ENCODE peak calls at places on chromosomes 6 and 20, in four cellular contexts. D is MM.1S, Y is PC-9, X is GM23338. M is an unnamed sample. For H3F3A, the result is how much of the 10 kb centered on the place peaks cover.

GRCh38 chr6:140050232-140050995 is 676.0 kb upstream of the CITED2 start:
- DNase-seq in Y (no peak), X (peak), D (no peak), M (peak)

GRCh38 chr6:156943167-156943566 is 166.0 kb downstream of the ARID1B start:
- DNase-seq in Y (no peak), X (no peak), D (no peak), M (no peak)

GRCh38 chr6:2725999-2726567 is 24.6 kb downstream of the MYLK4 start:
- DNase-seq in X (no peak), Y (no peak), D (no peak), M (no peak)

GRCh38 chr6:87832025-87832825 is 130.2 kb upstream of the AKIRIN2 start:
- DNase-seq in X (peak), D (peak), Y (no peak), M (no peak)

GRCh38 chr20:46920114-46920513 is 25.5 kb downstream of the EYA2 start:
- DNase-seq in X (no peak), Y (no peak), D (no peak), M (no peak)

GRCh38 chr6:135280375-135281136 is 99.4 kb downstream of the MYB start:
- DNase-seq in Y (no peak), D (no peak), X (no peak), M (no peak)

GRCh38 chr6:113859349-113860164 is 2.4 kb downstream of the MARCKS start:
- DNase-seq in X (peak), Y (peak), D (no peak), M (peak)

GRCh38 chr6:151279891-151280290 is 40.1 kb downstream of the AKAP12 start:
- DNase-seq in D (no peak), Y (no peak), X (no peak), M (no peak)

GRCh38 chr20:17896771-17897369 is 71.7 kb downstream of the SNX5 start:
- DNase-seq in Y (no peak), X (no peak), D (peak), M (no peak)

GRCh38 chr6:165774903-165775608 is 112.0 kb upstream of the PDE10A start:
- DNase-seq in D (no peak), X (peak), Y (no peak), M (no peak)

GRCh38 chr20:49661560-49662329 is 51.9 kb downstream of the B4GALT5 start:
- DNase-seq in Y (no peak), X (no peak), D (no peak), M (no peak)

GRCh38 chr6:29557320-29557719 is 2.2 kb downstream of the UBD start:
- DNase-seq in D (no peak), X (peak), Y (no peak), M (no peak)

GRCh38 chr6:150299873-150300485 is 68.8 kb upstream of the IYD start:
- DNase-seq in Y (no peak), X (no peak), D (no peak), M (no peak)

GRCh38 chr6:130602151-130602770 is 224.9 kb upstream of the SMLR1 start:
- DNase-seq in X (no peak), Y (peak), D (no peak), M (no peak)

GRCh38 chr20:17843246-17844132 is 125.1 kb downstream of the SNX5 start:
- DNase-seq in D (no peak), Y (peak), X (no peak), M (no peak)

GRCh38 chr6:28693751-28694443 is 168.2 kb downstream of the GPX5 start:
- DNase-seq in X (peak), Y (no peak), D (no peak), M (peak)

GRCh38 chr6:93351222-93351621 is 68.1 kb downstream of the EPHA7 start:
- DNase-seq in D (no peak), Y (no peak), X (no peak), M (no peak)

GRCh38 chr6:6889601-6890000 is 218.2 kb upstream of the RREB1 start:
- DNase-seq in D (no peak), Y (no peak), X (no peak), M (no peak)

GRCh38 chr6:51161752-51162151 is 343.1 kb downstream of the TFAP2B start:
- DNase-seq in D (no peak), X (no peak), Y (no peak), M (no peak)

GRCh38 chr6:151497935-151498726 is 4.3 kb downstream of the CCDC170 start:
- DNase-seq in Y (no peak), D (peak), X (peak), M (no peak)

GRCh38 chr6:43016935-43017334 is 2.9 kb downstream of the KLHDC3 start:
- DNase-seq in X (no peak), D (no peak), Y (no peak), M (no peak)

GRCh38 chr6:9095671-9096260 is 660.4 kb upstream of the SLC35B3 start:
- DNase-seq in D (no peak), X (no peak), Y (no peak), M (peak)

GRCh38 chr6:52423448-52423847 is 3.3 kb downstream of the EFHC1 start:
- DNase-seq in X (no peak), Y (no peak), D (no peak), M (no peak)
- H3F3A ChIP-seq in X (under half), Y (under half), D (under half), M (under half)

GRCh38 chr20:36835025-36835424 is 40.9 kb upstream of the TLDC2 start:
- DNase-seq in X (no peak), D (no peak), Y (no peak), M (no peak)
- H2AFZ ChIP-seq in X (no peak), D (peak), Y (peak), M (no peak)

GRCh38 chr6:52511572-52512151 is 65.2 kb downstream of the TRAM2 start:
- DNase-seq in X (no peak), Y (peak), D (no peak), M (no peak)

GRCh38 chr6:52509281-52510212 is 67.3 kb downstream of the TRAM2 start:
- DNase-seq in Y (no peak), D (no peak), X (no peak), M (no peak)

GRCh38 chr6:52510213-52510562 is 66.7 kb downstream of the TRAM2 start:
- DNase-seq in X (no peak), D (no peak), Y (no peak), M (no peak)

GRCh38 chr6:52512199-52512598 is 64.7 kb downstream of the TRAM2 start:
- DNase-seq in X (no peak), Y (peak), D (no peak), M (no peak)

GRCh38 chr6:52511163-52511562 is 65.7 kb downstream of the TRAM2 start:
- DNase-seq in Y (no peak), X (no peak), D (no peak), M (no peak)
- H3F3A ChIP-seq in Y (under half), X (under half), D (under half), M (under half)

GRCh38 chr6:11584264-11584663 is 46.7 kb downstream of the TMEM170B start:
- DNase-seq in D (no peak), X (no peak), Y (no peak), M (no peak)
- H2AFZ ChIP-seq in D (no peak), X (no peak), Y (no peak), M (no peak)

GRCh38 chr6:89430563-89430962 is 2.4 kb upstream of the ANKRD6 start:
- DNase-seq in X (peak), D (no peak), Y (no peak), M (peak)
- H3F3A ChIP-seq in X (under half), D (under half), Y (under half), M (under half)

GRCh38 chr6:106356382-106356781 is 4.1 kb upstream of the CRYBG1 start:
- DNase-seq in Y (no peak), D (no peak), X (no peak), M (no peak)
- H2AFZ ChIP-seq in Y (no peak), D (no peak), X (no peak), M (no peak)

DNA sequence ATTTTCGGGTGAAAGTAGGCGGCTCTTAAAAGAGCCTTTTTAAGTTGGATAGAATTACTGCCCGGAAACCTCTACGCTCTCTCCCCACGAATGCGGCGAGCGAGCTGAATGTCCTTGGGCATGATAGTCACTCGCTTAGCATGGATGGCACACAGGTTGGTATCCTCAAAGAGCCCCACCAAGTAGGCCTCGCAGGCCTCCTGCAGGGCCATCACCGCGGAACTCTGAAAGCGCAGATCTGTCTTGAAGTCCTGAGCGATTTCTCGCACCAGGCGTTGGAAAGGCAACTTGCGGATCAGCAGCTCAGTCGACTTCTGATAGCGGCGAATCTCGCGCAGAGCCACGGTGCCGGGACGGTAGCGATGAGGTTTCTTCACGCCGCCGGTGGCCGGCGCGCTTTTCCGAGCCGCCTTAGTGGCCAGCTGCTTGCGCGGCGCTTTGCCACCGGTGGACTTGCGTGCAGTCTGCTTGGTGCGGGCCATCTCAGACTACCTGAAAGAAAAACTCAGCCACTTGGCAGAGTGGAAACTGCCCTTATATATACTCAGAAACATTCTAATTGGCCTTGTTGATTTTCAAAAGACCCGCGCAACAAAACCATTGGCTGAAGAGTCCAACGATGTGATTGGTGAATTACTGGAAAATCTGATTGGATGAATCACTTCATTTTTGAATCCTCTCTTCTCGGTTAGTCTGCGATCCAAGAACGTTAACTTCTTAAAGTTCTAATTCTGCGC is 93.9 kb upstream of the BTN3A2 start:
- DNase-seq in X (peak), D (peak), Y (peak), M (peak)
- H3F3A ChIP-seq in X (under half), D (half or more), Y (under half), M (half or more)

GRCh38 chr20:50870572-50871161 is 60.6 kb downstream of the ADNP start:
- DNase-seq in X (peak), D (no peak), Y (no peak), M (peak)
- H2AFZ ChIP-seq in X (peak), D (no peak), Y (no peak), M (peak)

DNA sequence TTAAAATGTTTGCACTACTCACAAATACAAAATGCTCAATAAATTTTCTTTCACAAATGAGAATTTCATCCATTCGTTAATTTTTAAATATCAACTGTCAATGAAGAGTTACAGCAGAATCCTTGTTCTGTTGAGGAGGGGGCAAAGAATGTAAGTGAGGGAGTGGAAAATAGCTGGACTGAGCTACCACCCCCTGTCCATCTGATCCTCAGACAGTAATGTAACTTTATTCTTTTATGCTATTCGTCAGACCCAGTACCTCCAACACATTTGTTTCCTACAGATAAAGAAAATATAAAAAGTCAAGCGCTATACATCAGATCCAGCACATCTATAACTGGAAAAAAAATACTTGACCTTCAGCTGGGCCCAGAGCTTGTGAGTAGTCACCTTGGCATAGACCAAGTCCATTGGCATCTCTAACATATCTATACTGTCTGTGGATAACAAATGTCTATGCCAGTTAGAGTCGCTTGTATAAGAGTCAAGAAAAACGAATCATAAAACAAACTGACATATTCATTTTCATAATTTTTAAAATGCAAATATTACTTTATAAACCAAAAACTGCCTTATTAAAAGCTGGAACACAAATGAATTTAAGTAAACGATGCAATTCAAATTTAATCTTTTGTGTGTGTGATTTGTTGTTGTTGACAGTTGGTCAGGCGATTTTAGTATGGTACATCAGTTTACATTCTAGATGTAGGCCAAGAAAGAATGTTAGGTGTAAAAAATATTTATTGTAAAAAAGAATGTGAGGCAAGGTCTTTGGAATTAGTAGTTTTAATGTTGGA is 57.2 kb upstream of the HFE start:
- DNase-seq in X (no peak), Y (no peak), D (no peak), M (no peak)
- H3F3A ChIP-seq in X (under half), Y (half or more), D (half or more), M (half or more)

M was measured in neural progenitor cell.